ENCODE peak calls at places on chromosomes 3 and 15, in four cellular contexts. One of them, this sample, is unnamed.

GRCh38 chr3:42755681-42756578 is 17.1 kb downstream of the CCDC13 start:
- DNase-seq in mesothelial cell of epicardium: no peak
- DNase-seq in uterus: no peak
- DNase-seq in progenitor cell of endocrine pancreas: no peak
- DNase-seq in this sample: no peak

GRCh38 chr3:177830411-177830849 is 633.1 kb upstream of the TBL1XR1 start:
- DNase-seq in uterus: peak; percentile 86
- DNase-seq in progenitor cell of endocrine pancreas: no peak
- DNase-seq in mesothelial cell of epicardium: no peak
- DNase-seq in this sample: no peak

GRCh38 chr3:191414732-191415131 is 46.2 kb upstream of the PYDC2 start:
- DNase-seq in uterus: no peak
- DNase-seq in progenitor cell of endocrine pancreas: no peak
- DNase-seq in mesothelial cell of epicardium: no peak
- DNase-seq in this sample: no peak

GRCh38 chr15:81174759-81175327 is 21.8 kb upstream of the IL16 start:
- DNase-seq in progenitor cell of endocrine pancreas: no peak
- DNase-seq in mesothelial cell of epicardium: no peak
- DNase-seq in uterus: no peak
- DNase-seq in this sample: no peak

GRCh38 chr3:188573286-188573928 is 419.4 kb downstream of the LPP start:
- DNase-seq in progenitor cell of endocrine pancreas: no peak
- DNase-seq in uterus: no peak
- DNase-seq in mesothelial cell of epicardium: no peak
- DNase-seq in this sample: no peak

GRCh38 chr3:117026401-117026800 is 316.8 kb downstream of the TUSC7 start:
- DNase-seq in mesothelial cell of epicardium: no peak
- DNase-seq in progenitor cell of endocrine pancreas: no peak
- DNase-seq in uterus: no peak
- DNase-seq in this sample: no peak

GRCh38 chr15:35481992-35482391 is 64.0 kb downstream of the DPH6 start:
- DNase-seq in uterus: no peak
- DNase-seq in progenitor cell of endocrine pancreas: no peak
- DNase-seq in mesothelial cell of epicardium: no peak
- DNase-seq in this sample: no peak

GRCh38 chr15:55742498-55742926 is 440 bp downstream of the PRTG start:
- DNase-seq in progenitor cell of endocrine pancreas: no peak
- DNase-seq in mesothelial cell of epicardium: no peak
- DNase-seq in uterus: peak; percentile 59
- DNase-seq in this sample: no peak

GRCh38 chr3:12750658-12751071 is 8.4 kb downstream of the TMEM40 start:
- DNase-seq in uterus: peak; percentile 57
- DNase-seq in mesothelial cell of epicardium: no peak
- DNase-seq in progenitor cell of endocrine pancreas: no peak
- DNase-seq in this sample: no peak

GRCh38 chr3:53320697-53321096 is 26.6 kb downstream of the DCP1A start:
- DNase-seq in uterus: no peak
- DNase-seq in mesothelial cell of epicardium: no peak
- DNase-seq in progenitor cell of endocrine pancreas: no peak
- DNase-seq in this sample: no peak

GRCh38 chr3:108838411-108838810 is 15.8 kb downstream of the TRAT1 start:
- DNase-seq in mesothelial cell of epicardium: no peak
- DNase-seq in uterus: no peak
- DNase-seq in progenitor cell of endocrine pancreas: no peak
- DNase-seq in this sample: no peak

GRCh38 chr3:54176106-54176505 is 53.8 kb downstream of the CACNA2D3 start:
- DNase-seq in mesothelial cell of epicardium: no peak
- DNase-seq in uterus: no peak
- DNase-seq in progenitor cell of endocrine pancreas: no peak
- DNase-seq in this sample: no peak

GRCh38 chr15:73072894-73073293 is 20.6 kb downstream of the NEO1 start:
- DNase-seq in mesothelial cell of epicardium: no peak
- DNase-seq in progenitor cell of endocrine pancreas: no peak
- DNase-seq in uterus: no peak
- DNase-seq in this sample: no peak

GRCh38 chr15:92077353-92078080 is 224.0 kb downstream of the SLCO3A1 start:
- DNase-seq in mesothelial cell of epicardium: no peak
- DNase-seq in progenitor cell of endocrine pancreas: peak; percentile 65
- DNase-seq in uterus: peak; percentile 70
- DNase-seq in this sample: peak; percentile 38

GRCh38 chr3:113079532-113079931 is 88.7 kb downstream of the GTPBP8 start:
- DNase-seq in uterus: no peak
- DNase-seq in progenitor cell of endocrine pancreas: no peak
- DNase-seq in mesothelial cell of epicardium: no peak
- DNase-seq in this sample: no peak

GRCh38 chr3:117700573-117701360 is 991.2 kb downstream of the TUSC7 start:
- DNase-seq in progenitor cell of endocrine pancreas: no peak
- DNase-seq in uterus: no peak
- DNase-seq in mesothelial cell of epicardium: no peak
- DNase-seq in this sample: no peak

GRCh38 chr15:53110999-53111398 is 320.9 kb upstream of the ONECUT1 start:
- DNase-seq in progenitor cell of endocrine pancreas: no peak
- DNase-seq in mesothelial cell of epicardium: no peak
- DNase-seq in uterus: no peak
- DNase-seq in this sample: no peak

GRCh38 chr3:138846350-138846756 is 11.6 kb upstream of the PIK3CB start:
- DNase-seq in mesothelial cell of epicardium: no peak
- DNase-seq in uterus: no peak
- DNase-seq in progenitor cell of endocrine pancreas: no peak
- DNase-seq in this sample: no peak

GRCh38 chr15:89034305-89034704 is 54.0 kb upstream of the ABHD2 start:
- DNase-seq in progenitor cell of endocrine pancreas: no peak
- DNase-seq in mesothelial cell of epicardium: no peak
- DNase-seq in uterus: no peak
- DNase-seq in this sample: no peak

GRCh38 chr3:16890605-16891333 is 6.0 kb downstream of the PLCL2 start:
- DNase-seq in uterus: no peak
- DNase-seq in progenitor cell of endocrine pancreas: no peak
- DNase-seq in mesothelial cell of epicardium: no peak
- DNase-seq in this sample: no peak

GRCh38 chr3:14388200-14388599 is 14.2 kb upstream of the SLC6A6 start:
- DNase-seq in uterus: no peak
- DNase-seq in mesothelial cell of epicardium: no peak
- DNase-seq in progenitor cell of endocrine pancreas: no peak
- DNase-seq in this sample: no peak

GRCh38 chr3:43995929-43996378 is 245.7 kb upstream of the TOPAZ1 start:
- DNase-seq in mesothelial cell of epicardium: no peak
- DNase-seq in uterus: no peak
- DNase-seq in progenitor cell of endocrine pancreas: no peak
- DNase-seq in this sample: no peak

GRCh38 chr3:159917141-159917540 is 71.5 kb upstream of the IL12A start:
- DNase-seq in mesothelial cell of epicardium: no peak
- DNase-seq in progenitor cell of endocrine pancreas: no peak
- DNase-seq in uterus: no peak
- DNase-seq in this sample: no peak

GRCh38 chr15:73990250-73991005 is 1.7 kb downstream of the STOML1 start:
- DNase-seq in mesothelial cell of epicardium: no peak
- DNase-seq in uterus: no peak
- DNase-seq in progenitor cell of endocrine pancreas: no peak
- DNase-seq in this sample: no peak

GRCh38 chr3:45515999-45516804 is 78.3 kb upstream of the LIMD1 start:
- DNase-seq in progenitor cell of endocrine pancreas: no peak
- DNase-seq in mesothelial cell of epicardium: no peak
- DNase-seq in uterus: no peak
- DNase-seq in this sample: no peak

GRCh38 chr3:184325269-184325668 is 10.9 kb downstream of the EIF4G1 start:
- DNase-seq in mesothelial cell of epicardium: no peak
- DNase-seq in uterus: no peak
- DNase-seq in progenitor cell of endocrine pancreas: no peak
- DNase-seq in this sample: no peak

GRCh38 chr15:56839641-56840040 is 78.8 kb upstream of the TCF12 start:
- DNase-seq in progenitor cell of endocrine pancreas: no peak
- DNase-seq in mesothelial cell of epicardium: no peak
- DNase-seq in uterus: no peak
- DNase-seq in this sample: no peak

GRCh38 chr3:50211930-50212329 is 6.9 kb downstream of the SLC38A3 start:
- DNase-seq in uterus: no peak
- DNase-seq in progenitor cell of endocrine pancreas: no peak
- DNase-seq in mesothelial cell of epicardium: no peak
- DNase-seq in this sample: no peak

GRCh38 chr3:50212971-50213370 is 7.9 kb downstream of the SLC38A3 start:
- DNase-seq in progenitor cell of endocrine pancreas: no peak
- DNase-seq in uterus: no peak
- DNase-seq in mesothelial cell of epicardium: no peak
- DNase-seq in this sample: no peak

GRCh38 chr3:50213383-50213782 is 8.3 kb downstream of the SLC38A3 start:
- DNase-seq in uterus: no peak
- DNase-seq in mesothelial cell of epicardium: no peak
- DNase-seq in progenitor cell of endocrine pancreas: no peak
- DNase-seq in this sample: no peak

GRCh38 chr3:50210510-50211367 is 5.7 kb downstream of the SLC38A3 start:
- DNase-seq in progenitor cell of endocrine pancreas: peak; percentile 64
- DNase-seq in mesothelial cell of epicardium: no peak
- DNase-seq in uterus: no peak
- DNase-seq in this sample: no peak

DNA sequence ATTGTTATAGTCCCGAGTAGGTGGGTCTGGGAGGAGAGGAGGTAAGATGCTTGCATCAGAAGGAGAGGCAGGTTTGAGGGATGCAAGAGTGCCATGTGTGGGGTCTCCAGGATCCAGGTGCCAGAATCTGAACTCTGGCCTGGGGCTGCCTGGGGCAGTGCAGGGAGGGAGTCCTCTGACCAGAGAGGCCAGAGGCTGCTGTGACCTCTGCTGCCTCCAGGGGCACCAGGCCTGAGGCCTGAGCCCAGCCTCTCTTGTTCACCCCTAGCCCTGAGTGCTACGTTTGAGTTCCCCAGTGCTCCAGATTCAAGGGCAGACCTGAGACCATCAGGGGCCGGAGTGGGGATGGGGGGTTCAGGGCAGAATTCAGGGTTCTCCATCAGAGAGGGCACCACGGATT is 7.4 kb downstream of the SLC38A3 start:
- DNase-seq in uterus: no peak
- DNase-seq in progenitor cell of endocrine pancreas: no peak
- DNase-seq in mesothelial cell of epicardium: no peak
- DNase-seq in this sample: no peak
- TF ChIP-seq CTCF in uterus: no peak
- TF ChIP-seq CTCF in progenitor cell of endocrine pancreas: peak; percentile 30
- TF ChIP-seq CTCF in mesothelial cell of epicardium: no peak
- TF ChIP-seq CTCF in this sample: no peak

GRCh38 chr15:71632571-71633195 is 177.7 kb upstream of the NR2E3 start:
- DNase-seq in uterus: no peak
- DNase-seq in mesothelial cell of epicardium: no peak
- DNase-seq in progenitor cell of endocrine pancreas: no peak
- DNase-seq in this sample: no peak

GRCh38 chr15:71627604-71628003 is 182.8 kb upstream of the NR2E3 start:
- DNase-seq in progenitor cell of endocrine pancreas: no peak
- DNase-seq in uterus: no peak
- DNase-seq in mesothelial cell of epicardium: no peak
- DNase-seq in this sample: no peak

GRCh38 chr15:71627188-71627587 is 183.2 kb upstream of the NR2E3 start:
- DNase-seq in uterus: no peak
- DNase-seq in mesothelial cell of epicardium: no peak
- DNase-seq in progenitor cell of endocrine pancreas: no peak
- DNase-seq in this sample: no peak

GRCh38 chr15:71629147-71629760 is 181.1 kb upstream of the NR2E3 start:
- DNase-seq in progenitor cell of endocrine pancreas: no peak
- DNase-seq in mesothelial cell of epicardium: no peak
- DNase-seq in uterus: no peak
- DNase-seq in this sample: no peak

DNA sequence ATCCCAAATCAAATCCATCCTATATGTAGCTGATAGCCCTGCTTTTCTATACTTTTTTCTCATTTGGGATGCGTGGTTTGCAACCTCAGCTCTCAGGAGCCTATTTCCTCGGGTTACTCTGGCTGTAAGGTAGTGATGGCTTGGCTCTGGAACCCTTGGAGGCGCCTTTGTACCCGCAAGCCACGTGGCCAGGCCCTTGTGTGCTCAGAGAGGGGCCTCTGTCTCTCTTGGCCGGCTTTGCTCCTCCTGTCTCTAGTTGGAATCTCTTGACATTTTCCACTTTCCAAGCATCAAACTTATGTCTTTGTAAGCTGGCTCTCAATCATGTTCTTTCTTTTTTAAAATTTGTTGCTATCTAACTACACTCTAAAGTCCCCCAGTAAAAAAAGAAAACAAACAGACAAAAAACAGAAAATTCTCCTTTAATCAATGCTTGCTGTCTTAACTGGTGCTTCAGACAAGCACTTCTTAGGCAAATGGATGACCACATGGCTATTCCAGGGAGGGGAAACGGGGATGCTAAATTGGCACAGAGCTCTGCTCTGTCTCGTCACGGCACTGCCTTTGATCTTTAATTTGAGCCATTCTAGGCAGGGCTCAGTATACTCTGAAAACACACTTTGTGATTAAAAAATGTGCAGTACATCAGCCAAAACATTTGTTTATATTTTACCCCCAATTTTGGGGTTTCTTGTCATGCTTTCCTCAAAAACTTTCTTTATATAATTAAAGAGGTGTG is 180.4 kb upstream of the NR2E3 start:
- DNase-seq in mesothelial cell of epicardium: no peak
- DNase-seq in uterus: no peak
- DNase-seq in progenitor cell of endocrine pancreas: no peak
- DNase-seq in this sample: no peak
- TF ChIP-seq CTCF in mesothelial cell of epicardium: no peak
- TF ChIP-seq CTCF in uterus: no peak
- TF ChIP-seq CTCF in progenitor cell of endocrine pancreas: no peak
- TF ChIP-seq CTCF in this sample: no peak

DNA sequence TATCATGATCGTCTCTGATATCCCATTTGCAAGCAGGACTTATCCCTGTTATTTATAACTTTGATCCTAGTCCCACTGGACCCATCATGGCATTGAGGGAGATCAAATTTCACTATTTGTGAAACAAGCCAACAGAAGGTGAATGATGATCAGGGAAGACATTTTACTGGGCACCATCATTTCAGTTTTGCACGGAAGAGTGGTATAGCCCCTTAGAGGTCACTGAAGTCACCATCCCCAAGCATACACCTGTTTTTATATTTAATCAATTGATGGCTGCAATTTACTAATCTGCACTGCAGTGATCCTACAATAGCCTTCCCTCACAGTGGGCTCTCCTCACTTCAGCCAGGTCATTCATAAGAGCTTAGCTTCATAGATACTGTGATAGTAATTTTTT is 132.4 kb downstream of the FHIT start:
- DNase-seq in progenitor cell of endocrine pancreas: no peak
- DNase-seq in uterus: no peak
- DNase-seq in mesothelial cell of epicardium: no peak
- DNase-seq in this sample: no peak
- TF ChIP-seq CTCF in progenitor cell of endocrine pancreas: no peak
- TF ChIP-seq CTCF in uterus: no peak
- TF ChIP-seq CTCF in mesothelial cell of epicardium: no peak
- TF ChIP-seq CTCF in this sample: no peak

GRCh38 chr15:62241135-62241770 is 76.2 kb upstream of the C2CD4B start:
- DNase-seq in uterus: no peak
- DNase-seq in progenitor cell of endocrine pancreas: no peak
- DNase-seq in mesothelial cell of epicardium: no peak
- DNase-seq in this sample: no peak
- TF ChIP-seq CTCF in uterus: no peak
- TF ChIP-seq CTCF in progenitor cell of endocrine pancreas: peak; percentile 55
- TF ChIP-seq CTCF in mesothelial cell of epicardium: no peak
- TF ChIP-seq CTCF in this sample: no peak

DNA sequence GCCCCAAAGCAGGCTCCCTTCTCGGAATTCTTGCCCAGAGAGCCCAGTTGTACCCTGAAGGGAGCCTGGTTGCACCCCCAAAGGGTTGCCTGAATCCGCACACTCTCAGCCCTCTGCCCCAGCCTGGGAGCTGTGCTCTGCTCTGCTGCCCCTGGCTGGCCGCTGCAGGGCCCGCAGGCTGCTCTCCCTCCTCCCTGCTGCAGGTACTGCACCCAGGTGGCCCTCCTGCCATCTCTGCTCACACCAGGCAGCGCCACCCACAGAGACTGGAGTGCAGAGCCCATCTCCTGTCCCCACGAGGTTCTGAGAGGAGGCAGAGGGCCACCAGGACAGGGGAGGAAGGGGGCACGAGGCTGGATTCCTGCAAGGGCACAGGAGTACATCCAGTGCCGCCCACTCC is 134.2 kb upstream of the NSMCE3 start:
- DNase-seq in uterus: no peak
- DNase-seq in mesothelial cell of epicardium: no peak
- DNase-seq in progenitor cell of endocrine pancreas: no peak
- DNase-seq in this sample: no peak
- TF ChIP-seq CTCF in uterus: no peak
- TF ChIP-seq CTCF in mesothelial cell of epicardium: no peak
- TF ChIP-seq CTCF in progenitor cell of endocrine pancreas: peak; percentile 40
- TF ChIP-seq CTCF in this sample: no peak